ENCODE peak calls at places on chromosome 6, in five cellular contexts. One of them, this sample, is unnamed.

GRCh38 chr6:90460067-90460466 is 126.8 kb downstream of the MAP3K7 start:
- DNase-seq in activated CD4-positive, alpha-beta memory T cell treated with anti-CD3 and anti-CD28 coated beads, Interleukin-2, amount 10 ng/mL, durations not matched to agents 7 days and 5 days: peak
- DNase-seq in fibroblast of the conjunctiva: no peak
- DNase-seq in natural killer cell treated with Interleukin-12 subunit alpha and Interleukin-12 subunit beta and Interleukin-15 and Interleukin-18, amount 100 ng/mL, for 72 hours: no peak
- DNase-seq in EH: no peak
- DNase-seq in this sample: no peak

GRCh38 chr6:157841211-157841840 is 18.3 kb downstream of the SNX9 start:
- DNase-seq in activated CD4-positive, alpha-beta memory T cell treated with anti-CD3 and anti-CD28 coated beads, Interleukin-2, amount 10 ng/mL, durations not matched to agents 7 days and 5 days: no peak
- DNase-seq in EH: peak
- DNase-seq in fibroblast of the conjunctiva: no peak
- DNase-seq in natural killer cell treated with Interleukin-12 subunit alpha and Interleukin-12 subunit beta and Interleukin-15 and Interleukin-18, amount 100 ng/mL, for 72 hours: no peak
- DNase-seq in this sample: no peak

GRCh38 chr6:115131709-115132490 is 789.1 kb upstream of the HS3ST5 start:
- DNase-seq in EH: no peak
- DNase-seq in natural killer cell treated with Interleukin-12 subunit alpha and Interleukin-12 subunit beta and Interleukin-15 and Interleukin-18, amount 100 ng/mL, for 72 hours: no peak
- DNase-seq in activated CD4-positive, alpha-beta memory T cell treated with anti-CD3 and anti-CD28 coated beads, Interleukin-2, amount 10 ng/mL, durations not matched to agents 7 days and 5 days: no peak
- DNase-seq in fibroblast of the conjunctiva: no peak
- DNase-seq in this sample: no peak

GRCh38 chr6:163355471-163355991 is 59.0 kb upstream of the QKI start:
- DNase-seq in natural killer cell treated with Interleukin-12 subunit alpha and Interleukin-12 subunit beta and Interleukin-15 and Interleukin-18, amount 100 ng/mL, for 72 hours: peak
- DNase-seq in EH: peak
- DNase-seq in activated CD4-positive, alpha-beta memory T cell treated with anti-CD3 and anti-CD28 coated beads, Interleukin-2, amount 10 ng/mL, durations not matched to agents 7 days and 5 days: no peak
- DNase-seq in fibroblast of the conjunctiva: no peak
- DNase-seq in this sample: no peak

GRCh38 chr6:145815351-145815772 is 767 bp upstream of the FBXO30 start:
- DNase-seq in EH: peak
- DNase-seq in natural killer cell treated with Interleukin-12 subunit alpha and Interleukin-12 subunit beta and Interleukin-15 and Interleukin-18, amount 100 ng/mL, for 72 hours: no peak
- DNase-seq in activated CD4-positive, alpha-beta memory T cell treated with anti-CD3 and anti-CD28 coated beads, Interleukin-2, amount 10 ng/mL, durations not matched to agents 7 days and 5 days: no peak
- DNase-seq in fibroblast of the conjunctiva: no peak
- DNase-seq in this sample: no peak

GRCh38 chr6:78909391-78909790 is 42.0 kb downstream of the IRAK1BP1 start:
- DNase-seq in EH: peak
- DNase-seq in activated CD4-positive, alpha-beta memory T cell treated with anti-CD3 and anti-CD28 coated beads, Interleukin-2, amount 10 ng/mL, durations not matched to agents 7 days and 5 days: no peak
- DNase-seq in fibroblast of the conjunctiva: peak
- DNase-seq in natural killer cell treated with Interleukin-12 subunit alpha and Interleukin-12 subunit beta and Interleukin-15 and Interleukin-18, amount 100 ng/mL, for 72 hours: no peak
- DNase-seq in this sample: no peak

GRCh38 chr6:44201638-44202303 is 15.0 kb upstream of the MYMX start:
- DNase-seq in natural killer cell treated with Interleukin-12 subunit alpha and Interleukin-12 subunit beta and Interleukin-15 and Interleukin-18, amount 100 ng/mL, for 72 hours: no peak
- DNase-seq in fibroblast of the conjunctiva: no peak
- DNase-seq in activated CD4-positive, alpha-beta memory T cell treated with anti-CD3 and anti-CD28 coated beads, Interleukin-2, amount 10 ng/mL, durations not matched to agents 7 days and 5 days: no peak
- DNase-seq in EH: no peak
- DNase-seq in this sample: no peak

GRCh38 chr6:1263039-1263849 is 48.7 kb upstream of the FOXQ1 start:
- DNase-seq in activated CD4-positive, alpha-beta memory T cell treated with anti-CD3 and anti-CD28 coated beads, Interleukin-2, amount 10 ng/mL, durations not matched to agents 7 days and 5 days: no peak
- DNase-seq in EH: peak
- DNase-seq in fibroblast of the conjunctiva: no peak
- DNase-seq in natural killer cell treated with Interleukin-12 subunit alpha and Interleukin-12 subunit beta and Interleukin-15 and Interleukin-18, amount 100 ng/mL, for 72 hours: no peak
- DNase-seq in this sample: no peak

GRCh38 chr6:43475506-43475905 is 1.9 kb upstream of the TJAP1 start:
- DNase-seq in natural killer cell treated with Interleukin-12 subunit alpha and Interleukin-12 subunit beta and Interleukin-15 and Interleukin-18, amount 100 ng/mL, for 72 hours: no peak
- DNase-seq in EH: no peak
- DNase-seq in fibroblast of the conjunctiva: no peak
- DNase-seq in activated CD4-positive, alpha-beta memory T cell treated with anti-CD3 and anti-CD28 coated beads, Interleukin-2, amount 10 ng/mL, durations not matched to agents 7 days and 5 days: no peak
- DNase-seq in this sample: no peak

GRCh38 chr6:82270791-82271392 is 23.3 kb upstream of the IBTK start:
- DNase-seq in natural killer cell treated with Interleukin-12 subunit alpha and Interleukin-12 subunit beta and Interleukin-15 and Interleukin-18, amount 100 ng/mL, for 72 hours: no peak
- DNase-seq in EH: peak
- DNase-seq in activated CD4-positive, alpha-beta memory T cell treated with anti-CD3 and anti-CD28 coated beads, Interleukin-2, amount 10 ng/mL, durations not matched to agents 7 days and 5 days: no peak
- DNase-seq in fibroblast of the conjunctiva: peak
- DNase-seq in this sample: no peak

GRCh38 chr6:7107578-7108195 is at the start of gene RREB1:
- DNase-seq in EH: peak
- DNase-seq in natural killer cell treated with Interleukin-12 subunit alpha and Interleukin-12 subunit beta and Interleukin-15 and Interleukin-18, amount 100 ng/mL, for 72 hours: peak
- DNase-seq in activated CD4-positive, alpha-beta memory T cell treated with anti-CD3 and anti-CD28 coated beads, Interleukin-2, amount 10 ng/mL, durations not matched to agents 7 days and 5 days: peak
- DNase-seq in fibroblast of the conjunctiva: peak
- DNase-seq in this sample: peak

GRCh38 chr6:125519367-125519766 is 217.6 kb upstream of the HDDC2 start:
- DNase-seq in activated CD4-positive, alpha-beta memory T cell treated with anti-CD3 and anti-CD28 coated beads, Interleukin-2, amount 10 ng/mL, durations not matched to agents 7 days and 5 days: no peak
- DNase-seq in fibroblast of the conjunctiva: no peak
- DNase-seq in natural killer cell treated with Interleukin-12 subunit alpha and Interleukin-12 subunit beta and Interleukin-15 and Interleukin-18, amount 100 ng/mL, for 72 hours: no peak
- DNase-seq in EH: peak
- DNase-seq in this sample: no peak

GRCh38 chr6:153727910-153728309 is 311.1 kb upstream of the OPRM1 start:
- DNase-seq in activated CD4-positive, alpha-beta memory T cell treated with anti-CD3 and anti-CD28 coated beads, Interleukin-2, amount 10 ng/mL, durations not matched to agents 7 days and 5 days: no peak
- DNase-seq in fibroblast of the conjunctiva: no peak
- DNase-seq in EH: peak
- DNase-seq in natural killer cell treated with Interleukin-12 subunit alpha and Interleukin-12 subunit beta and Interleukin-15 and Interleukin-18, amount 100 ng/mL, for 72 hours: no peak
- DNase-seq in this sample: no peak